ENCODE peak calls at places on chromosomes 16 and 17, in ten cellular contexts. L, W, O, E, F, G, I, U, A and V are unnamed samples. For H3K4me1, the result is how much of the 10 kb centered on the place peaks cover.

GRCh38 chr16:73565263-73565662 is 517.3 kb upstream of the ZFHX3 start:
- DNase-seq in G (no peak), L (no peak), O (no peak), A (no peak), W (no peak), E (no peak), I (no peak), U (no peak), F (no peak), V (no peak)

GRCh38 chr17:40430272-40431230 is 12.7 kb upstream of the IGFBP4 start:
- DNase-seq in I (no peak), A (peak), U (no peak), E (peak), G (no peak), F (no peak), L (no peak), W (no peak), O (peak), V (no peak)

GRCh38 chr17:58318627-58319180 is 9.9 kb downstream of the TSPOAP1 start:
- DNase-seq in U (no peak), W (no peak), F (no peak), E (no peak), O (peak), G (no peak), L (no peak), I (peak), A (no peak), V (no peak)

GRCh38 chr17:17401271-17401781 is 75.5 kb upstream of the MED9 start:
- DNase-seq in I (peak), E (peak), A (no peak), L (no peak), W (peak), G (peak), F (no peak), U (no peak), O (no peak), V (no peak)

GRCh38 chr17:74512624-74513084 is 18.6 kb downstream of the CD300LB start:
- DNase-seq in L (no peak), I (no peak), E (no peak), G (no peak), U (no peak), O (no peak), F (no peak), W (no peak), A (peak), V (no peak)

GRCh38 chr17:4004517-4005295 is 40.5 kb upstream of the ATP2A3 start:
- DNase-seq in A (peak), U (peak), W (peak), L (peak), I (no peak), G (peak), E (peak), O (peak), F (no peak), V (peak)

GRCh38 chr17:73052923-73053322 is 39.6 kb downstream of the SLC39A11 start:
- DNase-seq in A (no peak), W (no peak), F (no peak), I (no peak), G (no peak), U (no peak), E (no peak), L (no peak), O (no peak), V (no peak)

GRCh38 chr17:2736956-2737355 is 12.5 kb downstream of the CCDC92B start:
- DNase-seq in O (no peak), W (no peak), F (no peak), E (no peak), L (no peak), U (no peak), A (no peak), G (no peak), I (no peak), V (no peak)

GRCh38 chr16:17407321-17407720 is 63.4 kb downstream of the XYLT1 start:
- DNase-seq in A (no peak), F (no peak), U (no peak), O (no peak), W (no peak), L (no peak), G (no peak), I (no peak), E (no peak), V (no peak)

GRCh38 chr16:75088226-75088625 is 28.4 kb downstream of the LDHD start:
- DNase-seq in E (no peak), W (peak), O (no peak), L (no peak), I (no peak), A (no peak), U (no peak), G (no peak), F (no peak), V (no peak)

GRCh38 chr16:85954927-85955539 is 56.1 kb downstream of the IRF8 start:
- DNase-seq in A (no peak), G (no peak), I (no peak), W (no peak), U (no peak), L (no peak), F (no peak), O (no peak), E (no peak), V (no peak)

DNA sequence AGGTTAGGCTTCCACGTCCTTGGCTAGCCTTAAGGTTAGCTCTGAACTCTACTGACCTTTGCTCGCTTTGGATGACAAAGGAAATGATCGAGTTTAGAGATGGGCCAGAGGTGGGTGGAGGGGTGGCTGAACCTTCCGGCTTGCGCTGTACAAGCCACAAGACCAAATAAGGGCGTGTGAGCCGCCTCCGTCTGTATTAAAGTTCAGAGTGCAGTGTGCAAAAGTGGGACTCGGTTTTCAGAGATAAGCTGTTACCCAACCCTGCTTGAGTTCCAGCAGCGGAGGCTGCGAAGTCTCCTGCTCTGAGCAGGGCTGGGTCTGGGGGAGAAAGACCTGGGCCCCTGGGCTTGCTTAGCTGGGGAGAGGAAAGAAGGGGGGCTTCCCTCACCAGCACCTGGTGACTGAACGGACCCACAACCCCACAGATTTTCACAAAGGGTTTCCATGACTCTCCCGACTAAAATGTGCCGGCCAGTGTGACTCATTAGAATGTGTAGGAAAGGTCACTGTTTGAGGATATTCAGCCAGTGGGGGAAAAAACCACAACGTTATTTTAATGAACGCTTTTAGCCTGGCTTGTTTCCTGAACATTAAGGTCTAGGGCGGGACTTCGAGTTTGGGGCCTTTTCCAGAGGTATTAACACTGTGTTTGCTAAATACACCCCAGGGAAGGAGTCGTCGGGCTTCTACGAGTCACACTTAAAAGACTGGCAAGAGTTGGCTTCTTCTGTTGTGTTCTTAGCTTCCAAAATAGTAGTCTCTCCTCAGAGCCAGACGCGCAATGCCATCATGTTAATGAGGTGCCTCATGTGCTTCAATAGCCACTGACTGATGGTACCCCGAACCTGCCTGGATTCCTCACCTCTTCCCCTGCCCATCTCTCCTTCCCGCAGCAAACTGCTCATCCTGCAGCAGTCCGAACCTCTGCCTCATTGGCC is 67.0 kb downstream of the CENPV start:
- DNase-seq in I (peak), L (peak), U (peak), F (peak), W (peak), A (peak), O (peak), E (peak), G (peak), V (peak)
- TF ChIP-seq POLR2A in I (peak), L (no peak), U (no peak), F (no peak), W (no peak), A (no peak), O (peak), E (peak), G (peak), V (peak)

GRCh38 chr17:1032391-1032790 is 35.5 kb downstream of the TIMM22 start:
- DNase-seq in U (no peak), L (no peak), W (no peak), I (no peak), O (no peak), A (no peak), E (no peak), F (no peak), G (no peak), V (no peak)
- H3K27ac ChIP-seq in U (no peak), L (no peak), W (no peak), I (no peak), O (peak), A (no peak), E (no peak), F (no peak), G (no peak), V (no peak)

DNA sequence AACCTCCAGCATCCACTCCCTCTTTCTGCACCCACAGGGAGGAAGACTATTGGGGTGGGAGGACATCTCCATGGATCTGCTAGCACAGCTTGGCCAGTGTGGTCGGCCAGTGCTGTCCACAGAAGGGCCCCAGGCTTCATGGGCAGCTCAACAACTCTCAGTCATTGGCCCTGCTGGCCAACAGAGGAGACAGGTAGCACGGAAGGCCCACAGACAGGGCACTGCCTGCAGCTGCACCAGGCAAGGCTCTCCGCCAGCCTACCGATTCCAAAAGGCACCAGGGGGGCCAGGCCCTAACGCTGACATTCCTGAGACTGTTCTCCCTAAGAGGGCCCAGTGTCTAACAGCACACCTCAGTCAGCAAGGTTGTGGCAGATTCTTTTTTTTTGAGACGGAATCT is 15.7 kb downstream of the RAB5C start:
- DNase-seq in W (no peak), G (no peak), L (no peak), U (no peak), F (no peak), A (no peak), E (no peak), O (no peak), I (no peak), V (no peak)
- H3K4me1 ChIP-seq in W (under half), G (under half), L (half or more), U (under half), F (under half), A (half or more), E (half or more), O (under half), I (under half), V (under half)

GRCh38 chr17:48429638-48430586 is at the start of gene SKAP1:
- DNase-seq in O (no peak), F (no peak), A (peak), W (no peak), U (no peak), I (no peak), G (no peak), E (no peak), L (no peak), V (no peak)
- TF ChIP-seq POLR2A in O (no peak), F (no peak), A (no peak), W (no peak), U (no peak), I (no peak), G (no peak), E (peak), L (no peak), V (no peak)

GRCh38 chr17:60604686-60605334 is 4.8 kb downstream of the PPM1D start:
- DNase-seq in F (no peak), E (peak), W (no peak), A (no peak), G (no peak), I (no peak), U (no peak), L (peak), O (no peak), V (no peak)

GRCh38 chr17:60601443-60602384 is 1.7 kb downstream of the PPM1D start:
- DNase-seq in O (peak), U (peak), I (peak), W (peak), G (peak), E (peak), F (no peak), A (peak), L (no peak), V (peak)

GRCh38 chr17:60600490-60601431 is 768 bp downstream of the PPM1D start:
- DNase-seq in I (peak), A (peak), U (peak), G (peak), L (peak), W (peak), F (peak), O (peak), E (peak), V (peak)

GRCh38 chr17:60602385-60602742 is 2.4 kb downstream of the PPM1D start:
- DNase-seq in L (no peak), F (no peak), O (no peak), A (no peak), E (no peak), I (no peak), U (no peak), G (no peak), W (peak), V (no peak)

DNA sequence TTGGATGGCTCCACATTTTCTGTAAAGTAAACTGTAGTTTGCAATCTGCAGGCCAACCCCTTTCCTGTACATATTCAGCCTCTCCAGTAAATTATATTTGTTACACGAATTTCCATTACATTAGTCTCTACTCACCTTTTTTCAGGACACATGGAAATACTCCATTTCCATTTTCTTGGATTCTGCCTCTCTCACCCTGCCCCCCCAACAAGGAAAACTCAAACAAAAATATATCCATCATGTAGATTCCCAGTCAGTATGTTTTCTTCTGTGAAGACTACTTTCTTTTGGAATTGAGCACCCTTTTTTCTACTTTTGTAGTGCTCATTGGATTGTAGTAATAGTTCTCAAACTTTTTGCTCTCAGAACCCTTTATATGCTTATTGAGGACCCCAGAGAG is 2.9 kb downstream of the PPM1D start:
- DNase-seq in L (no peak), W (no peak), G (no peak), F (no peak), E (no peak), U (no peak), A (no peak), O (no peak), I (no peak), V (no peak)
- H3K27ac ChIP-seq in L (no peak), W (peak), G (no peak), F (no peak), E (no peak), U (no peak), A (no peak), O (peak), I (no peak), V (no peak)